ENCODE peak calls at places on chromosomes 12 and 14, in ten cellular contexts. A, T, D, U, S, J, X, V, Z and O are unnamed samples.

GRCh38 chr14:104898870-104899510 is 25.7 kb upstream of the PLD4 start:
- DNase-seq in Z (no peak), S (no peak), X (no peak), A (no peak), U (no peak), J (no peak), D (no peak), T (no peak), V (no peak), O (no peak)

GRCh38 chr12:18221726-18222125 is 39.6 kb upstream of the PIK3C2G start:
- DNase-seq in J (no peak), Z (no peak), U (no peak), T (no peak), A (no peak), D (no peak), V (no peak), X (no peak), S (no peak), O (no peak)

GRCh38 chr14:68000516-68000915 is 180.9 kb downstream of the RAD51B start:
- DNase-seq in S (no peak), Z (no peak), T (no peak), D (no peak), J (no peak), U (no peak), V (no peak), X (no peak), A (no peak), O (no peak)

GRCh38 chr14:70448633-70449032 is 3.3 kb upstream of the ADAM21 start:
- DNase-seq in Z (no peak), V (no peak), S (no peak), D (peak), T (no peak), X (peak), J (no peak), A (no peak), U (peak), O (no peak)

GRCh38 chr14:62602712-62603111 is 442.5 kb downstream of the KCNH5 start:
- DNase-seq in Z (no peak), S (no peak), J (no peak), U (no peak), T (no peak), D (no peak), V (no peak), A (no peak), X (no peak), O (no peak)

GRCh38 chr14:103398427-103399195 is 13.4 kb downstream of the MARK3 start:
- DNase-seq in X (no peak), J (no peak), D (no peak), T (no peak), A (no peak), Z (no peak), S (no peak), V (no peak), U (no peak), O (no peak)

GRCh38 chr14:80202888-80203562 is 8.3 kb downstream of the DIO2 start:
- DNase-seq in V (no peak), J (no peak), S (no peak), T (no peak), X (no peak), D (no peak), A (no peak), Z (no peak), U (no peak), O (peak)

GRCh38 chr14:80117876-80118275 is 93.4 kb downstream of the DIO2 start:
- DNase-seq in A (no peak), X (no peak), U (no peak), T (no peak), J (no peak), V (no peak), Z (no peak), D (no peak), S (peak), O (no peak)

GRCh38 chr12:111758120-111758561 is 8.6 kb upstream of the ALDH2 start:
- DNase-seq in X (no peak), U (no peak), V (no peak), J (no peak), A (no peak), Z (no peak), S (no peak), D (no peak), T (peak), O (no peak)

GRCh38 chr14:98809792-98810191 is 462.2 kb downstream of the BCL11B start:
- DNase-seq in A (no peak), S (no peak), Z (no peak), V (no peak), T (no peak), U (no peak), X (no peak), J (no peak), D (no peak), O (no peak)

GRCh38 chr12:75476076-75476475 is 4.5 kb upstream of the GLIPR1 start:
- DNase-seq in X (no peak), T (no peak), S (no peak), A (no peak), U (no peak), J (no peak), Z (no peak), V (no peak), D (no peak), O (no peak)

GRCh38 chr14:104522926-104523545 is 56.5 kb upstream of the C14orf180 start:
- DNase-seq in Z (no peak), U (no peak), S (no peak), A (no peak), J (no peak), X (no peak), D (no peak), V (no peak), T (no peak), O (no peak)

GRCh38 chr14:50924848-50925247 is 19.4 kb downstream of the PYGL start:
- DNase-seq in X (no peak), A (no peak), T (no peak), U (no peak), V (no peak), D (no peak), Z (no peak), S (no peak), J (no peak), O (no peak)

GRCh38 chr12:81450920-81451739 is 308.0 kb downstream of the PPFIA2 start:
- DNase-seq in T (peak), X (peak), J (peak), A (no peak), Z (no peak), D (peak), S (peak), U (peak), V (no peak), O (peak)

GRCh38 chr12:64318605-64319004 is 72.0 kb downstream of the C12orf56 start:
- DNase-seq in S (no peak), D (no peak), X (peak), A (no peak), V (no peak), J (no peak), T (no peak), Z (no peak), U (no peak), O (no peak)